ENCODE peak calls at places on chromosomes 7 and 10, in eight cellular contexts. One of them, this sample, is unnamed.

GRCh38 chr10:43259981-43260761 is 6.7 kb downstream of the RASGEF1A start:
- DNase-seq in brain microvascular endothelial cell: no peak
- DNase-seq in hippocampal formation: no peak
- DNase-seq in GDM1: no peak
- DNase-seq in A549: no peak
- DNase-seq in spleen: peak; percentile 76
- DNase-seq in naive thymus-derived CD8-positive, alpha-beta T cell: no peak
- DNase-seq in fibroblast of lung: no peak
- DNase-seq in this sample: peak; percentile 11

GRCh38 chr7:76281706-76282343 is 20.6 kb upstream of the HSPB1 start:
- DNase-seq in naive thymus-derived CD8-positive, alpha-beta T cell: no peak
- DNase-seq in fibroblast of lung: no peak
- DNase-seq in GDM1: no peak
- DNase-seq in hippocampal formation: no peak
- DNase-seq in spleen: no peak
- DNase-seq in brain microvascular endothelial cell: no peak
- DNase-seq in A549: no peak
- DNase-seq in this sample: no peak

GRCh38 chr7:41825927-41826480 is 123.1 kb upstream of the INHBA start:
- DNase-seq in GDM1: no peak
- DNase-seq in spleen: no peak
- DNase-seq in naive thymus-derived CD8-positive, alpha-beta T cell: no peak
- DNase-seq in hippocampal formation: no peak
- DNase-seq in A549: no peak
- DNase-seq in fibroblast of lung: no peak
- DNase-seq in brain microvascular endothelial cell: no peak
- DNase-seq in this sample: no peak

GRCh38 chr10:101939273-101939635 is 95.7 kb upstream of the KCNIP2 start:
- DNase-seq in naive thymus-derived CD8-positive, alpha-beta T cell: no peak
- DNase-seq in spleen: no peak
- DNase-seq in GDM1: no peak
- DNase-seq in A549: peak; percentile 9
- DNase-seq in hippocampal formation: no peak
- DNase-seq in fibroblast of lung: peak; percentile 97
- DNase-seq in brain microvascular endothelial cell: peak; percentile 91
- DNase-seq in this sample: no peak

GRCh38 chr10:34757933-34758332 is 57.2 kb downstream of the PARD3 start:
- DNase-seq in spleen: no peak
- DNase-seq in hippocampal formation: no peak
- DNase-seq in A549: no peak
- DNase-seq in GDM1: no peak
- DNase-seq in brain microvascular endothelial cell: no peak
- DNase-seq in fibroblast of lung: no peak
- DNase-seq in naive thymus-derived CD8-positive, alpha-beta T cell: no peak
- DNase-seq in this sample: no peak

GRCh38 chr7:112365551-112365950 is 84.7 kb upstream of the IFRD1 start:
- DNase-seq in fibroblast of lung: no peak
- DNase-seq in GDM1: no peak
- DNase-seq in hippocampal formation: no peak
- DNase-seq in A549: no peak
- DNase-seq in brain microvascular endothelial cell: no peak
- DNase-seq in spleen: no peak
- DNase-seq in naive thymus-derived CD8-positive, alpha-beta T cell: no peak
- DNase-seq in this sample: no peak

GRCh38 chr7:53642361-53642760 is 606.9 kb downstream of the POM121L12 start:
- DNase-seq in GDM1: no peak
- DNase-seq in brain microvascular endothelial cell: no peak
- DNase-seq in fibroblast of lung: no peak
- DNase-seq in spleen: no peak
- DNase-seq in naive thymus-derived CD8-positive, alpha-beta T cell: no peak
- DNase-seq in A549: no peak
- DNase-seq in hippocampal formation: no peak
- DNase-seq in this sample: no peak

GRCh38 chr10:24893127-24893526 is 59.3 kb downstream of the PRTFDC1 start:
- DNase-seq in brain microvascular endothelial cell: no peak
- DNase-seq in spleen: no peak
- DNase-seq in naive thymus-derived CD8-positive, alpha-beta T cell: no peak
- DNase-seq in A549: no peak
- DNase-seq in fibroblast of lung: peak; percentile 60
- DNase-seq in hippocampal formation: no peak
- DNase-seq in GDM1: no peak
- DNase-seq in this sample: no peak

GRCh38 chr7:42406358-42406757 is 169.3 kb upstream of the GLI3 start:
- DNase-seq in naive thymus-derived CD8-positive, alpha-beta T cell: no peak
- DNase-seq in GDM1: no peak
- DNase-seq in brain microvascular endothelial cell: no peak
- DNase-seq in A549: no peak
- DNase-seq in hippocampal formation: no peak
- DNase-seq in fibroblast of lung: no peak
- DNase-seq in spleen: no peak
- DNase-seq in this sample: no peak

GRCh38 chr10:24390146-24390700 is 181.3 kb downstream of the KIAA1217 start:
- DNase-seq in hippocampal formation: no peak
- DNase-seq in brain microvascular endothelial cell: no peak
- DNase-seq in GDM1: no peak
- DNase-seq in fibroblast of lung: no peak
- DNase-seq in A549: no peak
- DNase-seq in naive thymus-derived CD8-positive, alpha-beta T cell: no peak
- DNase-seq in spleen: no peak
- DNase-seq in this sample: no peak

GRCh38 chr10:49571419-49571818 is 32.5 kb upstream of the ERCC6 start:
- DNase-seq in hippocampal formation: no peak
- DNase-seq in brain microvascular endothelial cell: no peak
- DNase-seq in fibroblast of lung: peak; percentile 3
- DNase-seq in naive thymus-derived CD8-positive, alpha-beta T cell: no peak
- DNase-seq in A549: no peak
- DNase-seq in spleen: no peak
- DNase-seq in GDM1: no peak
- DNase-seq in this sample: no peak

GRCh38 chr7:78260826-78261225 is 462.3 kb downstream of the PHTF2 start:
- DNase-seq in brain microvascular endothelial cell: no peak
- DNase-seq in spleen: no peak
- DNase-seq in fibroblast of lung: no peak
- DNase-seq in naive thymus-derived CD8-positive, alpha-beta T cell: no peak
- DNase-seq in hippocampal formation: no peak
- DNase-seq in A549: no peak
- DNase-seq in GDM1: no peak
- DNase-seq in this sample: no peak

GRCh38 chr7:157638563-157638962 is 301.8 kb downstream of the DNAJB6 start:
- DNase-seq in brain microvascular endothelial cell: no peak
- DNase-seq in hippocampal formation: no peak
- DNase-seq in A549: no peak
- DNase-seq in spleen: no peak
- DNase-seq in GDM1: no peak
- DNase-seq in fibroblast of lung: no peak
- DNase-seq in naive thymus-derived CD8-positive, alpha-beta T cell: no peak
- DNase-seq in this sample: no peak

GRCh38 chr7:95011156-95011928 is 103.9 kb downstream of the PPP1R9A start:
- DNase-seq in hippocampal formation: no peak
- DNase-seq in A549: peak; percentile 24
- DNase-seq in spleen: no peak
- DNase-seq in brain microvascular endothelial cell: peak; percentile 69
- DNase-seq in fibroblast of lung: peak; percentile 37
- DNase-seq in GDM1: no peak
- DNase-seq in naive thymus-derived CD8-positive, alpha-beta T cell: no peak
- DNase-seq in this sample: no peak

GRCh38 chr10:80357000-80357803 is 621 bp downstream of the DYDC2 start:
- DNase-seq in A549: no peak
- DNase-seq in GDM1: no peak
- DNase-seq in brain microvascular endothelial cell: no peak
- DNase-seq in fibroblast of lung: no peak
- DNase-seq in naive thymus-derived CD8-positive, alpha-beta T cell: peak; percentile 15
- DNase-seq in hippocampal formation: no peak
- DNase-seq in spleen: no peak
- DNase-seq in this sample: no peak

GRCh38 chr10:19847321-19847720 is 31.1 kb downstream of the PLXDC2 start:
- DNase-seq in fibroblast of lung: peak; percentile 19
- DNase-seq in hippocampal formation: no peak
- DNase-seq in GDM1: no peak
- DNase-seq in A549: no peak
- DNase-seq in spleen: no peak
- DNase-seq in brain microvascular endothelial cell: peak; percentile 42
- DNase-seq in naive thymus-derived CD8-positive, alpha-beta T cell: no peak
- DNase-seq in this sample: no peak

GRCh38 chr7:23246540-23246939 is at the start of gene GPNMB:
- DNase-seq in fibroblast of lung: peak; percentile 83
- DNase-seq in brain microvascular endothelial cell: peak; percentile 52
- DNase-seq in hippocampal formation: no peak
- DNase-seq in naive thymus-derived CD8-positive, alpha-beta T cell: no peak
- DNase-seq in A549: no peak
- DNase-seq in GDM1: no peak
- DNase-seq in spleen: no peak
- DNase-seq in this sample: no peak

GRCh38 chr7:151696738-151697514 is 177.2 kb upstream of the RHEB start:
- DNase-seq in hippocampal formation: no peak
- DNase-seq in GDM1: no peak
- DNase-seq in A549: peak; percentile 71
- DNase-seq in spleen: no peak
- DNase-seq in brain microvascular endothelial cell: no peak
- DNase-seq in naive thymus-derived CD8-positive, alpha-beta T cell: no peak
- DNase-seq in fibroblast of lung: no peak
- DNase-seq in this sample: no peak

GRCh38 chr10:132205650-132206376 is 19.1 kb downstream of the DPYSL4 start:
- DNase-seq in naive thymus-derived CD8-positive, alpha-beta T cell: no peak
- DNase-seq in A549: no peak
- DNase-seq in spleen: peak; percentile 59
- DNase-seq in fibroblast of lung: no peak
- DNase-seq in hippocampal formation: no peak
- DNase-seq in brain microvascular endothelial cell: no peak
- DNase-seq in GDM1: no peak
- DNase-seq in this sample: no peak

GRCh38 chr7:92025260-92025659 is 84.6 kb downstream of the AKAP9 start:
- DNase-seq in hippocampal formation: no peak
- DNase-seq in fibroblast of lung: peak; percentile 64
- DNase-seq in naive thymus-derived CD8-positive, alpha-beta T cell: no peak
- DNase-seq in spleen: no peak
- DNase-seq in brain microvascular endothelial cell: peak; percentile 34
- DNase-seq in A549: no peak
- DNase-seq in GDM1: no peak
- DNase-seq in this sample: no peak

GRCh38 chr10:122294006-122294405 is 22.9 kb downstream of the BTBD16 start:
- DNase-seq in GDM1: no peak
- DNase-seq in spleen: no peak
- DNase-seq in A549: no peak
- DNase-seq in naive thymus-derived CD8-positive, alpha-beta T cell: no peak
- DNase-seq in fibroblast of lung: no peak
- DNase-seq in brain microvascular endothelial cell: no peak
- DNase-seq in hippocampal formation: no peak
- DNase-seq in this sample: no peak

GRCh38 chr10:97892506-97892905 is 42.9 kb downstream of the GOLGA7B start:
- DNase-seq in spleen: no peak
- DNase-seq in A549: no peak
- DNase-seq in naive thymus-derived CD8-positive, alpha-beta T cell: no peak
- DNase-seq in hippocampal formation: no peak
- DNase-seq in GDM1: no peak
- DNase-seq in fibroblast of lung: no peak
- DNase-seq in brain microvascular endothelial cell: no peak
- DNase-seq in this sample: no peak

GRCh38 chr7:49102413-49102812 is 178.1 kb downstream of the CDC14C start:
- DNase-seq in fibroblast of lung: no peak
- DNase-seq in A549: no peak
- DNase-seq in hippocampal formation: no peak
- DNase-seq in brain microvascular endothelial cell: no peak
- DNase-seq in GDM1: no peak
- DNase-seq in naive thymus-derived CD8-positive, alpha-beta T cell: no peak
- DNase-seq in spleen: no peak
- DNase-seq in this sample: no peak

GRCh38 chr10:5488272-5489161 is 10.9 kb downstream of the CALML5 start:
- DNase-seq in hippocampal formation: no peak
- DNase-seq in naive thymus-derived CD8-positive, alpha-beta T cell: no peak
- DNase-seq in GDM1: no peak
- DNase-seq in spleen: peak; percentile 56
- DNase-seq in brain microvascular endothelial cell: no peak
- DNase-seq in fibroblast of lung: no peak
- DNase-seq in A549: no peak
- DNase-seq in this sample: no peak

GRCh38 chr10:95819620-95820329 is 63.8 kb downstream of the ENTPD1 start:
- DNase-seq in fibroblast of lung: no peak
- DNase-seq in GDM1: no peak
- DNase-seq in spleen: no peak
- DNase-seq in A549: no peak
- DNase-seq in hippocampal formation: no peak
- DNase-seq in naive thymus-derived CD8-positive, alpha-beta T cell: no peak
- DNase-seq in brain microvascular endothelial cell: no peak
- DNase-seq in this sample: no peak

GRCh38 chr10:95285556-95285955 is 5.2 kb downstream of the PDLIM1 start:
- DNase-seq in naive thymus-derived CD8-positive, alpha-beta T cell: no peak
- DNase-seq in brain microvascular endothelial cell: no peak
- DNase-seq in spleen: no peak
- DNase-seq in fibroblast of lung: no peak
- DNase-seq in GDM1: no peak
- DNase-seq in hippocampal formation: no peak
- DNase-seq in A549: no peak
- DNase-seq in this sample: no peak

GRCh38 chr10:80487791-80488538 is 33.9 kb downstream of the TSPAN14 start:
- DNase-seq in spleen: peak; percentile 93
- DNase-seq in A549: no peak
- DNase-seq in brain microvascular endothelial cell: no peak
- DNase-seq in naive thymus-derived CD8-positive, alpha-beta T cell: peak; percentile 51
- DNase-seq in GDM1: no peak
- DNase-seq in fibroblast of lung: no peak
- DNase-seq in hippocampal formation: no peak
- DNase-seq in this sample: peak; percentile 91

GRCh38 chr7:138886501-138886917 is 88.5 kb upstream of the ATP6V0A4 start:
- DNase-seq in spleen: no peak
- DNase-seq in GDM1: peak; percentile 65
- DNase-seq in A549: peak; percentile 55
- DNase-seq in brain microvascular endothelial cell: peak; percentile 70
- DNase-seq in naive thymus-derived CD8-positive, alpha-beta T cell: peak; percentile 55
- DNase-seq in hippocampal formation: peak; percentile 19
- DNase-seq in fibroblast of lung: peak; percentile 81
- DNase-seq in this sample: peak; percentile 65

GRCh38 chr10:76668013-76668370 is 969.6 kb downstream of the KCNMA1 start:
- DNase-seq in fibroblast of lung: no peak
- DNase-seq in naive thymus-derived CD8-positive, alpha-beta T cell: no peak
- DNase-seq in brain microvascular endothelial cell: no peak
- DNase-seq in spleen: no peak
- DNase-seq in GDM1: no peak
- DNase-seq in A549: no peak
- DNase-seq in hippocampal formation: no peak
- DNase-seq in this sample: no peak

GRCh38 chr7:47574473-47575328 is 7.2 kb downstream of the TNS3 start:
- DNase-seq in fibroblast of lung: no peak
- DNase-seq in brain microvascular endothelial cell: no peak
- DNase-seq in GDM1: no peak
- DNase-seq in A549: no peak
- DNase-seq in hippocampal formation: peak; percentile 21
- DNase-seq in naive thymus-derived CD8-positive, alpha-beta T cell: no peak
- DNase-seq in spleen: no peak
- DNase-seq in this sample: no peak

GRCh38 chr7:2530076-2530967 is 10.7 kb downstream of the LFNG start:
- DNase-seq in GDM1: peak; percentile 79
- DNase-seq in naive thymus-derived CD8-positive, alpha-beta T cell: peak; percentile 81
- DNase-seq in fibroblast of lung: no peak
- DNase-seq in hippocampal formation: no peak
- DNase-seq in A549: no peak
- DNase-seq in spleen: peak; percentile 95
- DNase-seq in brain microvascular endothelial cell: no peak
- DNase-seq in this sample: peak; percentile 88

GRCh38 chr7:155265960-155266359 is 31.7 kb upstream of the INSIG1 start:
- DNase-seq in brain microvascular endothelial cell: no peak
- DNase-seq in A549: no peak
- DNase-seq in fibroblast of lung: no peak
- DNase-seq in spleen: peak; percentile 66
- DNase-seq in GDM1: no peak
- DNase-seq in naive thymus-derived CD8-positive, alpha-beta T cell: no peak
- DNase-seq in hippocampal formation: no peak
- DNase-seq in this sample: no peak